ENCODE peak calls at places on chromosomes 3 and 15, in five cellular contexts. E is AG20443, G is AG10803, A is MCF 10A, P is NCI-H526. J is an unnamed sample.

GRCh38 chr3:188349276-188349962 is 195.5 kb downstream of the LPP start:
- DNase-seq in E (peak), G (peak), A (peak), P (peak), J (no peak)

GRCh38 chr15:89367485-89368451 is 33.1 kb upstream of the POLG start:
- DNase-seq in P (peak), G (no peak), A (no peak), E (peak), J (no peak)

GRCh38 chr3:191369081-191370010 is 39.0 kb upstream of the UTS2B start:
- DNase-seq in P (no peak), E (no peak), G (peak), A (no peak), J (no peak)

GRCh38 chr15:31267161-31268107 is 59.2 kb upstream of the KLF13 start:
- DNase-seq in P (no peak), G (no peak), E (peak), A (no peak), J (peak)

GRCh38 chr3:171328419-171329082 is 131.7 kb downstream of the TNIK start:
- DNase-seq in E (no peak), G (peak), A (peak), P (peak), J (peak)

GRCh38 chr3:138187296-138188012 is at the start of gene ARMC8:
- DNase-seq in G (peak), P (peak), A (peak), E (peak), J (peak)

GRCh38 chr3:43286115-43286885 is at the start of gene SNRK:
- DNase-seq in G (peak), P (peak), A (peak), E (peak), J (peak)

GRCh38 chr15:65653781-65654521 is 32.2 kb downstream of the SLC24A1 start:
- DNase-seq in G (peak), E (no peak), A (no peak), P (no peak), J (no peak)

GRCh38 chr3:70488131-70488530 is 175.7 kb upstream of the MDFIC2 start:
- DNase-seq in P (no peak), G (peak), E (peak), A (no peak), J (no peak)

GRCh38 chr3:157868881-157869280 is 237.3 kb downstream of the SHOX2 start:
- DNase-seq in P (no peak), E (no peak), A (no peak), G (no peak), J (no peak)

GRCh38 chr15:59996498-59997041 is 7.5 kb upstream of the FOXB1 start:
- DNase-seq in A (no peak), E (no peak), P (peak), G (no peak), J (no peak)

GRCh38 chr3:120153294-120153693 is 59.0 kb upstream of the GSK3B start:
- DNase-seq in P (no peak), G (peak), E (peak), A (peak), J (no peak)

GRCh38 chr3:159082514-159082913 is 280.7 kb downstream of the MFSD1 start:
- DNase-seq in G (peak), E (peak), P (no peak), A (no peak), J (no peak)

GRCh38 chr3:138467905-138468304 is 33.5 kb downstream of the ESYT3 start:
- DNase-seq in A (no peak), G (no peak), E (no peak), P (no peak), J (no peak)

GRCh38 chr15:25171856-25172687 is 217.3 kb downstream of the SNRPN start:
- DNase-seq in P (no peak), E (no peak), G (no peak), A (no peak), J (peak)

GRCh38 chr15:81530271-81530670 is 156.3 kb upstream of the TMC3 start:
- DNase-seq in P (no peak), E (no peak), G (no peak), A (no peak), J (no peak)

GRCh38 chr15:60004846-60005351 is 788 bp downstream of the FOXB1 start:
- DNase-seq in E (no peak), G (peak), A (no peak), P (peak), J (no peak)

GRCh38 chr15:77335298-77335697 is 84.6 kb downstream of the PEAK1 start:
- DNase-seq in G (no peak), P (no peak), E (no peak), A (no peak), J (no peak)

GRCh38 chr15:30033211-30033610 is 49.5 kb upstream of the GOLGA8J start:
- DNase-seq in A (no peak), P (no peak), E (no peak), G (no peak), J (no peak)

GRCh38 chr15:39110336-39110735 is 470.5 kb upstream of the THBS1 start:
- DNase-seq in G (peak), A (no peak), P (no peak), E (peak), J (no peak)

GRCh38 chr3:121989943-121990342 is 32.1 kb downstream of the ILDR1 start:
- DNase-seq in G (no peak), E (no peak), A (no peak), P (peak), J (no peak)

GRCh38 chr3:169759256-169759655 is 5.6 kb downstream of the TERC start:
- DNase-seq in E (no peak), G (peak), A (peak), P (no peak), J (no peak)

GRCh38 chr3:45929042-45929679 is 14.1 kb upstream of the CXCR6 start:
- DNase-seq in G (peak), E (peak), A (peak), P (peak), J (no peak)

GRCh38 chr15:61227269-61228024 is 1.7 kb downstream of the RORA start:
- DNase-seq in G (peak), P (peak), A (peak), E (peak), J (peak)

GRCh38 chr3:105719791-105720190 is 149.0 kb downstream of the CBLB start:
- DNase-seq in G (no peak), P (no peak), E (no peak), A (peak), J (no peak)

GRCh38 chr15:50380089-50380488 is 25.1 kb upstream of the GABPB1 start:
- DNase-seq in P (no peak), E (no peak), G (peak), A (no peak), J (no peak)